ENCODE peak calls at places on chromosome 18, in ten cellular contexts. M is HepG2; W is colonic mucosa; C is spleen; P is A549; X is heart right ventricle; D is Panc1; R is CD8-positive, alpha-beta T cell; F is pancreas; Y is fibroblast of lung. Q is an unnamed sample.

GRCh38 chr18:22176622-22177495 is 7.5 kb downstream of the GATA6 start:
- DNase-seq in Y (peak; percentile 68), M (no peak), R (no peak), W (peak; percentile 50), F (peak; percentile 81), X (peak; percentile 43), P (no peak), C (no peak), D (no peak), Q (no peak)

GRCh38 chr18:13179566-13180113 is 38.9 kb upstream of the LDLRAD4 start:
- DNase-seq in P (no peak), D (no peak), M (peak; percentile 95), R (no peak), X (no peak), W (peak; percentile 83), F (no peak), Y (no peak), C (no peak), Q (no peak)

GRCh38 chr18:79383388-79384056 is 12.2 kb upstream of the NFATC1 start:
- DNase-seq in M (no peak), X (no peak), P (no peak), Y (no peak), R (no peak), F (no peak), C (peak; percentile 73), W (no peak), D (no peak), Q (peak; percentile 66)

GRCh38 chr18:45689386-45689785 is 34.6 kb upstream of the SLC14A1 start:
- DNase-seq in P (no peak), Y (no peak), F (no peak), C (no peak), X (no peak), D (no peak), R (no peak), M (no peak), W (no peak), Q (peak; percentile 28)

GRCh38 chr18:79533591-79533990 is 137.9 kb downstream of the NFATC1 start:
- DNase-seq in D (no peak), P (no peak), C (no peak), R (no peak), X (no peak), M (no peak), Y (no peak), F (no peak), W (no peak), Q (no peak)

GRCh38 chr18:52620926-52621439 is 281.0 kb downstream of the DCC start:
- DNase-seq in F (no peak), P (no peak), W (no peak), R (no peak), Y (no peak), X (no peak), C (no peak), D (no peak), M (no peak), Q (no peak)

GRCh38 chr18:22639026-22639463 is 221.3 kb upstream of the CTAGE1 start:
- DNase-seq in D (no peak), P (peak; percentile 17), M (no peak), C (no peak), F (no peak), W (no peak), Y (peak; percentile 93), X (no peak), R (no peak), Q (no peak)

GRCh38 chr18:42436366-42436765 is 481.3 kb downstream of the PIK3C3 start:
- DNase-seq in M (no peak), R (no peak), P (no peak), W (no peak), Y (no peak), D (no peak), F (no peak), X (no peak), C (no peak), Q (no peak)

GRCh38 chr18:36897253-36897652 is 68.3 kb downstream of the KIAA1328 start:
- DNase-seq in M (no peak), F (no peak), X (no peak), W (no peak), D (no peak), P (no peak), R (no peak), C (no peak), Y (no peak), Q (no peak)

GRCh38 chr18:8608795-8609673 is at the start of gene RAB12:
- DNase-seq in P (peak; percentile 44), W (peak; percentile 84), C (peak; percentile 98), Y (peak; percentile 87), D (no peak), F (peak; percentile 94), X (peak; percentile 91), M (peak; percentile 56), R (peak; percentile 81), Q (peak; percentile 85)

DNA sequence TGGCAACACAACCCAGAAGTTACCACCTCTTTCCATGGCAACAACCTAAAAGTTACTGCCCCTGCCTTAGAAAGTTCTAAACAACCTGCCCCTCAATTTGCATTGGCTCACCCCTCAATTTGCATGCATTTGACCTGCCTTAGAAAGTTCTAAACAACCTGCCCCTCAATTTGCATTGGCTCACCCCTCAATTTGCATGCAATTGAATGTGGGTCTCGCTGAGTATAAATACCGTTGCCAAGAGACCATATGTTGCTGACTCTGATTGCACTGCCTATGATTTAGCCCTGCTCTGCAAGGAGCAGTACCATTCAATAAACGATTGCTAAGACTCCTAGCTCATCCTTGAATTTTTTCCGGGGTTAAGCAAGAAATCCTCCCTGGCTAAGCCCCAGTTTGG is 434.7 kb downstream of the DSEL start:
- DNase-seq in W (no peak), D (no peak), P (no peak), Y (no peak), F (no peak), X (no peak), C (no peak), M (no peak), R (no peak), Q (no peak)
- H3K27ac ChIP-seq in W (no peak overlapping the region), D (no peak overlapping the region), P (no peak overlapping the region), Y (no peak overlapping the region), F (no peak overlapping the region), X (no peak overlapping the region), C (no peak overlapping the region), M (no peak overlapping the region), R (no peak overlapping the region), Q (no peak overlapping the region)

DNA sequence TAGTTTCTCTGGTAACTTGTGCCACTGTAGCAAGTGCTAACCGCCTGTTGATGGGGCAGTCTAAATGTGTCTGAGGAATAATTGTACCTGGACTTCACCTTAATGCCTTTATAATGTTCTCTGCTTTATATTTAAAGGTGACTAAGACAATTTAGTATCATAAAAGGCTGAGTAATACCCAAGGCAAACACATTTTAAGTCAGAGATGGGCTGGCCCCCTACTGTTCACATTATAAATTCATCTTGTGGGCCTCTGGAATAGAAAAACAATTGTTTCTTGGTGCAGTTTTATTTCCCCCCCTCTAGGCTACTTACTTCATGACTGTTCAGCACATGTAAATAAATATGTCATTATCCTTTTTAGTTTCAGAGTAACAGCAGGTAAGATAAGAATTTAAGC is 559.3 kb upstream of the PIK3C3 start:
- DNase-seq in F (no peak), R (no peak), P (no peak), M (no peak), C (no peak), X (no peak), W (no peak), Y (no peak), D (no peak), Q (no peak)
- TF ChIP-seq CTCF in F (no peak), R (no peak), P (no peak), M (no peak), C (no peak), X (no peak), W (no peak), Y (no peak), D (no peak), Q (no peak)

DNA sequence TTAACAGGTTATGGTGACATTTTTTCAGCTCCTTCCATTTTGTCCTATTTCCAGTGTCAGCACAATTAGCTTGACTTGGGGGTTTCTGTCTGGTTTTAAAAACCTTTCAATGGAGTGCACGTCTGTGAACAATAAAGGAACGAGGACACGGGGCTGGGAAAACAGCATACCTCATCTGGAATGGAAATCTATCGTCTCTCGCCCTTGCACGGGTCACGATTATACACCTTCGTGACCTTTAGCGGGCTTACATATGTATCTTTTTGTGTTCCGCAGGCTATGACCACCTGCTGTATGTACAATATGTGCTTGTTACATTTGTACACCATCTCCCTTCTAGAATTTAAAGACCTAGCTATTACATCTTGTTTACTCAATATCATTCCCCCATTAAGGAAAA is 2.3 kb upstream of the ZNF532 start:
- DNase-seq in W (no peak), R (no peak), M (no peak), X (no peak), P (no peak), D (no peak), Y (no peak), F (no peak), C (no peak), Q (no peak)
- H3K4me3 ChIP-seq in W (no peak overlapping the region), R (no peak overlapping the region), M (no peak overlapping the region), X (peak overlapping the region; percentile 59), P (peak overlapping the region; percentile 54), D (peak overlapping the region; percentile 29), Y (peak overlapping the region; percentile 60), F (no peak overlapping the region), C (no peak overlapping the region), Q (peak overlapping the region; percentile 79)

DNA sequence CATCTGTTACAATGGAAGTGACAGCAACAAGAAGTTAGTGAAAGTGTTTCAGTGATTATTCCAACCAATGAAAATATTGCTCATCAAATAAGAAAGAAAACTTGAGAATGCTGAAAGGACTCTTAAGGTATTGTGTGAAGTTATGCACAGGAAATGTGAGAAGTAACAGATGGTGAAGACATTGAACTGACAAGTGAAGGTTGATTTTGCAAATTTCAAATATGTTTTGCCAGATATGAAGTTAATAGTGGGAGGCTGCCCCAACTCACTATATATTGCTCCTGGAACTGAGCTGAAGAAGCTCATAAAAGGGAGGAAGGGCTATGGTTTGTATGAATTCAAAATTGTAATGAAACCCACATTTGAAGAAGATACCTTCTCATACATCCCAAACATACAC is 97.5 kb downstream of the PHLPP1 start:
- DNase-seq in W (no peak), M (no peak), F (no peak), C (no peak), P (no peak), Y (no peak), R (no peak), X (no peak), D (no peak), Q (no peak)
- H3K27ac ChIP-seq in W (no peak overlapping the region), M (no peak overlapping the region), F (peak overlapping the region; percentile 60), C (no peak overlapping the region), P (peak overlapping the region; percentile 89), Y (no peak overlapping the region), R (no peak overlapping the region), X (no peak overlapping the region), D (no peak overlapping the region), Q (no peak overlapping the region)

DNA sequence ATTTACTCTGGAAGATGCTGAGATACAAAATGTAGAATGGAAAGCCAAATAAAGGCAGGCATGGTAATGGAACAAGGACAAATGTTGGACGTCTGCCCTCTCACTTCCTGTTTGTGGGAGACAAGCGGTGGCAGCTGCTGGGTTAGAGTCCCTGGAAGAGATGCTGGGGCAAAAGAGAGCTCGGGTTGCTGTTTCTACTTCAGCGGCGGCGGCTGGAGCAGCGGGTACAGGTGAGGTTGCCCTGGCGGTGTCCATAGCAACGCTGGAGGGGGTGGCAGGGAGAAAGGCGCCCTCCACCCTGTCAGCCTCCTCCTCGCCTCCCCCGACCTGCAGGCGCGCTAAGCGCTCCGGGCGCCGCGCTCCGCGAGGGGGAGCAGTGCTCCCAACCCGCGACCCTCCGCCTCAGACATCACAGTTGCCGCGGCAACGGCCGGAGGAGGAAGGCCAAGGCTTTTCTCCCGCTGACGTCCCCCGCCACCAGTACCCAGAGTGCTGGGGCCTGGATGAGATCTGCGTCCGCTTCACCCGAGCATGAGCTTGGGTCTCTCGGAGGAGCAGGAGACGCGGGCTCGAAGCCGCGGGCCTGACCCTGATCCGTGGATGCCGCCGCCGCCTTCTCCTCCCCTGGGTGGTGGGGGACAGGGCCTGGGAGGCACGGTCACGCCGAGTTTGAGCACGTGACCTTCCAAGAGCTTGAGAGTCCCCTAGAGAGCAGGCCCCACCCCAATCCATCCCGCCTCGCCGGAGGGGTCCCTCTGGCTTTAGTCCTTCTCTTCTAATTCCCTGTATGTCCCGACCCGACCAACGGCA is 65.6 kb downstream of the NOL4 start:
- DNase-seq in P (no peak), R (no peak), M (peak; percentile 2), X (peak; percentile 9), Y (peak; percentile 36), W (peak; percentile 17), C (peak; percentile 74), F (peak; percentile 71), D (no peak), Q (peak; percentile 68)
- TF ChIP-seq CTCF in P (no peak), R (no peak), M (peak; percentile 62), X (no peak), Y (no peak), W (no peak), C (no peak), F (no peak), D (no peak), Q (no peak)

Q was measured in coronary artery.